ENCODE peak calls at places on chromosomes 6 and 20, in seven cellular contexts. F is H9, S is astrocyte, H is SK-N-SH, L is OCI-LY7, O is fibroblast of lung, W is mammary epithelial cell. I is an unnamed sample.

GRCh38 chr6:141824258-141824795 is 308.4 kb upstream of the GJE1 start:
- DNase-seq in F (no peak), S (no peak), H (no peak), L (no peak), O (no peak), W (no peak), I (no peak)

GRCh38 chr6:168441434-168442391 is 729 bp downstream of the SMOC2 start:
- DNase-seq in F (no peak), S (no peak), H (peak; percentile 57), L (no peak), O (no peak), W (no peak), I (no peak)

GRCh38 chr6:65170273-65170672 is 536.8 kb downstream of the EYS start:
- DNase-seq in F (no peak), S (peak; percentile 12), H (no peak), L (no peak), O (peak; percentile 71), W (no peak), I (peak; percentile 30)

GRCh38 chr6:97440590-97441176 is 157.7 kb upstream of the MMS22L start:
- DNase-seq in F (peak; percentile 55), S (peak; percentile 30), H (peak; percentile 60), L (peak; percentile 2), O (peak; percentile 32), W (peak; percentile 17), I (no peak)

GRCh38 chr20:3340443-3340842 is 67.0 kb downstream of the DNAAF9 start:
- DNase-seq in F (no peak), S (no peak), H (peak; percentile 34), L (no peak), O (peak; percentile 11), W (no peak), I (no peak)

GRCh38 chr20:33832113-33832853 is 21.1 kb downstream of the CHMP4B start:
- DNase-seq in F (no peak), S (peak; percentile 38), H (no peak), L (no peak), O (no peak), W (no peak), I (no peak)

GRCh38 chr6:117481278-117481925 is 1.1 kb upstream of the DCBLD1 start:
- DNase-seq in F (peak; percentile 36), S (no peak), H (no peak), L (no peak), O (no peak), W (no peak), I (no peak)

GRCh38 chr6:157317129-157317814 is 6.0 kb downstream of the TMEM242 start:
- DNase-seq in F (no peak), S (peak; percentile 81), H (no peak), L (no peak), O (peak; percentile 88), W (peak; percentile 94), I (peak; percentile 89)

GRCh38 chr6:39891353-39891752 is 42.9 kb downstream of the MOCS1 start:
- DNase-seq in F (no peak), S (no peak), H (no peak), L (no peak), O (no peak), W (no peak), I (no peak)

GRCh38 chr6:156562019-156562418 is 215.2 kb upstream of the ARID1B start:
- DNase-seq in F (no peak), S (no peak), H (no peak), L (no peak), O (no peak), W (no peak), I (no peak)

GRCh38 chr6:15322781-15323536 is 77.1 kb downstream of the JARID2 start:
- DNase-seq in F (no peak), S (peak; percentile 83), H (no peak), L (no peak), O (peak; percentile 68), W (peak; percentile 84), I (peak; percentile 58)

GRCh38 chr6:100307561-100307960 is 157.2 kb downstream of the SIM1 start:
- DNase-seq in F (no peak), S (no peak), H (no peak), L (no peak), O (no peak), W (peak; percentile 29), I (no peak)

GRCh38 chr20:36439040-36439730 is 102.1 kb upstream of the MYL9 start:
- DNase-seq in F (peak; percentile 86), S (no peak), H (peak; percentile 86), L (peak; percentile 69), O (peak; percentile 52), W (peak; percentile 37), I (peak; percentile 94)

GRCh38 chr6:5492356-5492755 is 231.0 kb downstream of the FARS2 start:
- DNase-seq in F (no peak), S (no peak), H (no peak), L (no peak), O (no peak), W (no peak), I (no peak)

GRCh38 chr20:6299451-6299850 is 176.6 kb upstream of the FERMT1 start:
- DNase-seq in F (no peak), S (peak; percentile 7), H (no peak), L (no peak), O (no peak), W (no peak), I (no peak)

GRCh38 chr6:8707956-8708772 is 272.8 kb upstream of the SLC35B3 start:
- DNase-seq in F (no peak), S (no peak), H (no peak), L (peak; percentile 0), O (peak; percentile 31), W (peak; percentile 19), I (no peak)

GRCh38 chr20:57872816-57873409 is 163.1 kb upstream of the PMEPA1 start:
- DNase-seq in F (no peak), S (no peak), H (no peak), L (no peak), O (no peak), W (no peak), I (no peak)

GRCh38 chr6:166222631-166223030 is 55.0 kb upstream of the TBXT start:
- DNase-seq in F (no peak), S (no peak), H (no peak), L (no peak), O (no peak), W (no peak), I (no peak)

GRCh38 chr6:44080561-44081521 is 46.4 kb downstream of the MRPL14 start:
- DNase-seq in F (no peak), S (no peak), H (no peak), L (no peak), O (no peak), W (no peak), I (no peak)

GRCh38 chr6:3341467-3341866 is 82.7 kb downstream of the PSMG4 start:
- DNase-seq in F (peak; percentile 43), S (peak; percentile 91), H (no peak), L (no peak), O (peak; percentile 95), W (no peak), I (peak; percentile 95)

GRCh38 chr6:4805553-4806307 is 29.5 kb downstream of the CDYL start:
- DNase-seq in F (peak; percentile 77), S (peak; percentile 27), H (peak; percentile 68), L (peak; percentile 22), O (peak; percentile 41), W (peak; percentile 40), I (peak; percentile 65)

GRCh38 chr6:21666788-21667681 is 73.5 kb downstream of the SOX4 start:
- DNase-seq in F (peak; percentile 62), S (peak; percentile 37), H (peak; percentile 71), L (no peak), O (peak; percentile 17), W (no peak), I (no peak)
- H2AFZ ChIP-seq in F (no peak overlapping the region), S (peak overlapping the region; percentile 73), H (peak overlapping the region; percentile 97), L (no peak overlapping the region), O (peak overlapping the region; percentile 47), W (peak overlapping the region; percentile 73), I (no peak overlapping the region)

DNA sequence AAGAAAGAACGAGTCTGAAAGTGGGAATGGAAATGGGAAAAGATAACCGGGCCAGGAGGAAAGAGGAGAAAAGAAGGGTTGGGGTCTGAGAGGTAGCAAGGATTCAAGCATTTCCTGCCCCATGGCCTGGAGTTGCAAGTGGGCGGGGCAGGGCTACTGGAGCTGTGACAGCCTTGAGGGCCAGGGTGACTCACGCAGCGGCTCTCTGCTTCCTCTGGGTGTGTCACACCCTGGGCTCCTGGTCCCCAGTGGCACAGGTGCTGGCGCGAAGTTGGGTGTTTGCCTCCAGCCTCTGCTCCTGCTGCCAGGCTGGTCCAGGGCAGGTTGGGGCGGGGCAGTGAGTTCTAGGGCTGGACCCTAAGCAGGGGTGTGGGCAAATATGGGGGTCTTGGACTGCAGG is 3.3 kb upstream of the ULBP3 start:
- DNase-seq in F (peak; percentile 87), S (peak; percentile 32), H (no peak), L (peak; percentile 11), O (peak; percentile 10), W (peak; percentile 71), I (no peak)
- H2AFZ ChIP-seq in F (no peak overlapping the region), S (no peak overlapping the region), H (no peak overlapping the region), L (no peak overlapping the region), O (no peak overlapping the region), W (peak overlapping the region; percentile 22), I (no peak overlapping the region)

GRCh38 chr6:12064538-12064937 is 52.4 kb downstream of the HIVEP1 start:
- DNase-seq in F (no peak), S (no peak), H (no peak), L (no peak), O (no peak), W (no peak), I (no peak)

GRCh38 chr6:12062605-12063004 is 50.5 kb downstream of the HIVEP1 start:
- DNase-seq in F (no peak), S (no peak), H (no peak), L (no peak), O (no peak), W (no peak), I (no peak)

GRCh38 chr6:12066297-12066696 is 54.2 kb downstream of the HIVEP1 start:
- DNase-seq in F (no peak), S (peak; percentile 72), H (no peak), L (no peak), O (peak; percentile 47), W (no peak), I (no peak)

GRCh38 chr6:12064125-12064524 is 52.0 kb downstream of the HIVEP1 start:
- DNase-seq in F (no peak), S (no peak), H (no peak), L (no peak), O (peak; percentile 69), W (no peak), I (no peak)

GRCh38 chr6:12065321-12066140 is 53.4 kb downstream of the HIVEP1 start:
- DNase-seq in F (no peak), S (no peak), H (no peak), L (peak; percentile 23), O (no peak), W (no peak), I (no peak)
- H2AFZ ChIP-seq in F (no peak overlapping the region), S (no peak overlapping the region), H (no peak overlapping the region), L (no peak overlapping the region), O (no peak overlapping the region), W (no peak overlapping the region), I (no peak overlapping the region)

GRCh38 chr20:20338133-20338730 is 29.7 kb upstream of the INSM1 start:
- DNase-seq in F (no peak), S (no peak), H (no peak), L (no peak), O (no peak), W (no peak), I (peak; percentile 55)

GRCh38 chr20:20329564-20329963 is 38.3 kb upstream of the INSM1 start:
- DNase-seq in F (no peak), S (no peak), H (no peak), L (no peak), O (no peak), W (no peak), I (no peak)

GRCh38 chr20:20331796-20332195 is 36.1 kb upstream of the INSM1 start:
- DNase-seq in F (no peak), S (no peak), H (no peak), L (no peak), O (no peak), W (no peak), I (no peak)

GRCh38 chr20:20334489-20334888 is 33.4 kb upstream of the INSM1 start:
- DNase-seq in F (no peak), S (no peak), H (no peak), L (peak; percentile 37), O (no peak), W (no peak), I (no peak)

GRCh38 chr20:20333866-20334265 is 34.0 kb upstream of the INSM1 start:
- DNase-seq in F (no peak), S (no peak), H (no peak), L (peak; percentile 8), O (no peak), W (no peak), I (no peak)
- H2AFZ ChIP-seq in F (no peak overlapping the region), S (no peak overlapping the region), H (no peak overlapping the region), L (no peak overlapping the region), O (no peak overlapping the region), W (no peak overlapping the region), I (no peak overlapping the region)